ENCODE peak calls at places on chromosome 16, in ten cellular contexts. N, E, F, B, O, K, G, I, H and X are unnamed samples.
A peak's percentile ranks its signal among the peaks of the same experiment; 100 is the strongest.

GRCh38 chr16:79610771-79611170 is 10.2 kb upstream of the MAF start:
- DNase-seq in N (no peak), E (no peak), F (no peak), B (no peak), O (no peak), K (no peak), G (peak; percentile 66), I (no peak), H (no peak), X (no peak)

GRCh38 chr16:11007714-11008240 is 63.4 kb downstream of the CLEC16A start:
- DNase-seq in N (no peak), E (no peak), F (no peak), B (no peak), O (no peak), K (no peak), G (no peak), I (no peak), H (no peak), X (no peak)

GRCh38 chr16:14334366-14335105 is 263.4 kb downstream of the MRTFB start:
- DNase-seq in N (no peak), E (no peak), F (peak; percentile 26), B (peak; percentile 14), O (no peak), K (no peak), G (no peak), I (no peak), H (no peak), X (no peak)

GRCh38 chr16:66315210-66315825 is 51.2 kb upstream of the CDH5 start:
- DNase-seq in N (peak; percentile 60), E (peak; percentile 8), F (peak; percentile 4), B (peak; percentile 73), O (peak; percentile 82), K (no peak), G (peak; percentile 84), I (peak; percentile 63), H (peak; percentile 89), X (peak; percentile 73)

GRCh38 chr16:5028950-5029475 is 4.7 kb downstream of the NAGPA start:
- DNase-seq in N (no peak), E (peak; percentile 21), F (no peak), B (no peak), O (no peak), K (no peak), G (no peak), I (no peak), H (no peak), X (no peak)

GRCh38 chr16:53773150-53773846 is 69.3 kb downstream of the FTO start:
- DNase-seq in N (peak; percentile 68), E (no peak), F (peak; percentile 28), B (peak; percentile 79), O (peak; percentile 7), K (no peak), G (peak; percentile 69), I (peak; percentile 71), H (peak; percentile 24), X (no peak)

GRCh38 chr16:65394306-65394705 is 272.4 kb upstream of the CDH11 start:
- DNase-seq in N (no peak), E (no peak), F (no peak), B (no peak), O (no peak), K (no peak), G (no peak), I (no peak), H (no peak), X (no peak)

GRCh38 chr16:54270711-54271110 is 15.9 kb downstream of the IRX3 start:
- DNase-seq in N (no peak), E (no peak), F (no peak), B (no peak), O (no peak), K (no peak), G (peak; percentile 23), I (no peak), H (no peak), X (no peak)

GRCh38 chr16:4682616-4683254 is 10.6 kb upstream of the NUDT16L1 start:
- DNase-seq in N (no peak), E (peak; percentile 27), F (no peak), B (no peak), O (no peak), K (no peak), G (peak; percentile 80), I (no peak), H (no peak), X (peak; percentile 48)

GRCh38 chr16:74736531-74737157 is 36.0 kb upstream of the MLKL start:
- DNase-seq in N (no peak), E (no peak), F (no peak), B (no peak), O (no peak), K (no peak), G (no peak), I (no peak), H (no peak), X (no peak)